ENCODE peak calls at places on chromosome 13, in five cellular contexts. L, H, I, G and S are unnamed samples.

GRCh38 chr13:86974995-86975328 is 696.2 kb upstream of the SLITRK5 start:
- DNase-seq in L (no peak), H (no peak), I (no peak), G (no peak), S (no peak)

GRCh38 chr13:21395953-21396352 is 63.1 kb downstream of the ZDHHC20 start:
- DNase-seq in L (no peak), H (no peak), I (no peak), G (no peak), S (no peak)

GRCh38 chr13:25143693-25144092 is 28.4 kb downstream of the AMER2 start:
- DNase-seq in L (no peak), H (no peak), I (no peak), G (no peak), S (no peak)

GRCh38 chr13:54611400-54611799 is 1582.8 kb downstream of the OLFM4 start:
- DNase-seq in L (no peak), H (no peak), I (no peak), G (no peak), S (no peak)

GRCh38 chr13:92717857-92718256 is 508.8 kb upstream of the GPC6 start:
- DNase-seq in L (no peak), H (no peak), I (no peak), G (no peak), S (no peak)

GRCh38 chr13:27371932-27372331 is 52.5 kb upstream of the GTF3A start:
- DNase-seq in L (no peak), H (no peak), I (no peak), G (no peak), S (no peak)

GRCh38 chr13:101090287-101090686 is 326.0 kb downstream of the NALCN start:
- DNase-seq in L (no peak), H (no peak), I (no peak), G (no peak), S (no peak)

GRCh38 chr13:43031881-43032280 is 8.5 kb downstream of the DNAJC15 start:
- DNase-seq in L (no peak), H (no peak), I (no peak), G (no peak), S (no peak)

GRCh38 chr13:104318121-104318520 is 1251.9 kb upstream of the SLC10A2 start:
- DNase-seq in L (no peak), H (no peak), I (peak; percentile 11), G (no peak), S (no peak)

GRCh38 chr13:108168929-108169328 is 46.4 kb downstream of the LIG4 start:
- DNase-seq in L (no peak), H (no peak), I (no peak), G (no peak), S (no peak)

GRCh38 chr13:78022164-78022877 is 103.7 kb upstream of the EDNRB start:
- DNase-seq in L (no peak), H (no peak), I (peak; percentile 94), G (peak; percentile 19), S (peak; percentile 14)

GRCh38 chr13:37134411-37135041 is 29.1 kb upstream of the CSNK1A1L start:
- DNase-seq in L (no peak), H (no peak), I (no peak), G (no peak), S (no peak)

GRCh38 chr13:107866666-107867623 is 348.4 kb downstream of the LIG4 start:
- DNase-seq in L (no peak), H (peak; percentile 27), I (no peak), G (no peak), S (no peak)

GRCh38 chr13:28479005-28479404 is 15.9 kb downstream of the FLT1 start:
- DNase-seq in L (no peak), H (no peak), I (no peak), G (no peak), S (no peak)

GRCh38 chr13:30124131-30124768 is 183.1 kb downstream of the KATNAL1 start:
- DNase-seq in L (no peak), H (no peak), I (no peak), G (no peak), S (no peak)

GRCh38 chr13:49878682-49879081 is 57.5 kb downstream of the SPRYD7 start:
- DNase-seq in L (no peak), H (no peak), I (no peak), G (no peak), S (no peak)

GRCh38 chr13:19927117-19927734 is 31.3 kb upstream of the ZMYM2 start:
- DNase-seq in L (no peak), H (no peak), I (peak; percentile 28), G (no peak), S (peak; percentile 40)

GRCh38 chr13:34201050-34201913 is 383.3 kb downstream of the RFC3 start:
- DNase-seq in L (no peak), H (no peak), I (no peak), G (no peak), S (no peak)

DNA sequence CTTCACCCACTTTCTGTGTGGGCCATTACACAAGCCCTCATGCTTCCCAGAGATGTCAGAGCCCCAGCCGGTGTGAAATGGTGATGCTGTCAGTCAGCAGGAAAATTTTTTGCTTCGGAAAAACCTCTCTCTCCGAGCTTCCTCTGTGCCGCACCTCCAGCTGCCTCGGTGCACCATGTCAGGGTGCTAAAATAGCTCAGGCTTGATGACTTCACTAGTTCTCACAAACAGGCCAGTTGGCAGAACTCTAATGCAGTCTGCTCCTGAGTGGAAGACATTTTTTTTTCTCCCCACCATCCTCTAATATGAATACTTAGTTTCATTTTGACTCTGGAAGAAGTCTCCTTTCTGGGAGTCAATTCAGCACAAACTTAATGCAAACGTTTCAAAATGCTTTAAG is 71.3 kb downstream of the KLF12 start:
- DNase-seq in L (no peak), H (peak; percentile 25), I (peak; percentile 83), G (peak; percentile 24), S (no peak)
- H3K4me3 ChIP-seq in L (peak overlapping the region; percentile 52), H (no peak overlapping the region), I (peak overlapping the region; percentile 53), G (no peak overlapping the region), S (no peak overlapping the region)

GRCh38 chr13:40928980-40929379 is 90.1 kb downstream of the ELF1 start:
- DNase-seq in L (no peak), H (no peak), I (no peak), G (no peak), S (no peak)
- H3K27ac ChIP-seq in L (no peak overlapping the region), H (no peak overlapping the region), I (no peak overlapping the region), G (no peak overlapping the region), S (no peak overlapping the region)

DNA sequence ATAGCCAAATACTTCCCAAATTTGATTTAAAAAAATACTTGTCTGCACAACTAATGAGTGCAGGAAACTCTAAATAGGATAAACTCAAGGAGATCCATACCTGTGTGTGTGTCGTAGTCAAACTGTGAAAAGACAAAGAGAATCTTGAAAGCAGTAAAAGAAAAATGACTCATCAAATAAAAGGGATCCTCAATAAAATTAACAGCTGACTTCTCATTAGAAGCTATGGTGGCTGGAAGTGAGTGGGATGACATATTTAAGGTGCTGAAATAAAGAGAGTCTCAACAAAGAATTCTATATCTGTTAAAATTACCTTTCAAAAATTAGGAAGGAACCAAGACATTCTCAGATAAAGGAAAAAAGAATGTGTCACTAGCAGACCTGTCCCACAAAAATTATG is 13.7 kb downstream of the RNASEH2B start:
- DNase-seq in L (no peak), H (no peak), I (no peak), G (no peak), S (no peak)
- H3K36me3 ChIP-seq in L (no peaks in the 10 kb centered on the region), H (no peaks in the 10 kb centered on the region), I (no peaks in the 10 kb centered on the region), G (no peaks in the 10 kb centered on the region), S (no peaks in the 10 kb centered on the region)

GRCh38 chr13:23570931-23571330 is 719 bp downstream of the TNFRSF19 start:
- DNase-seq in L (no peak), H (no peak), I (no peak), G (no peak), S (no peak)
- H3K4me3 ChIP-seq in L (peak overlapping the region; percentile 37), H (no peak overlapping the region), I (no peak overlapping the region), G (no peak overlapping the region), S (no peak overlapping the region)

GRCh38 chr13:112692104-112692503 is 2.3 kb downstream of the ATP11A start:
- DNase-seq in L (no peak), H (no peak), I (no peak), G (no peak), S (no peak)
- H3K27ac ChIP-seq in L (no peak overlapping the region), H (no peak overlapping the region), I (no peak overlapping the region), G (no peak overlapping the region), S (no peak overlapping the region)

GRCh38 chr13:44969858-44970484 is 19.3 kb downstream of the NUFIP1 start:
- DNase-seq in L (no peak), H (no peak), I (peak; percentile 9), G (no peak), S (peak; percentile 62)

GRCh38 chr13:44971656-44972595 is 17.3 kb downstream of the NUFIP1 start:
- DNase-seq in L (no peak), H (no peak), I (no peak), G (no peak), S (no peak)

GRCh38 chr13:44976196-44976595 is 13.1 kb downstream of the NUFIP1 start:
- DNase-seq in L (no peak), H (no peak), I (no peak), G (no peak), S (no peak)

GRCh38 chr13:44974056-44974798 is 15.0 kb downstream of the NUFIP1 start:
- DNase-seq in L (no peak), H (no peak), I (no peak), G (no peak), S (no peak)

DNA sequence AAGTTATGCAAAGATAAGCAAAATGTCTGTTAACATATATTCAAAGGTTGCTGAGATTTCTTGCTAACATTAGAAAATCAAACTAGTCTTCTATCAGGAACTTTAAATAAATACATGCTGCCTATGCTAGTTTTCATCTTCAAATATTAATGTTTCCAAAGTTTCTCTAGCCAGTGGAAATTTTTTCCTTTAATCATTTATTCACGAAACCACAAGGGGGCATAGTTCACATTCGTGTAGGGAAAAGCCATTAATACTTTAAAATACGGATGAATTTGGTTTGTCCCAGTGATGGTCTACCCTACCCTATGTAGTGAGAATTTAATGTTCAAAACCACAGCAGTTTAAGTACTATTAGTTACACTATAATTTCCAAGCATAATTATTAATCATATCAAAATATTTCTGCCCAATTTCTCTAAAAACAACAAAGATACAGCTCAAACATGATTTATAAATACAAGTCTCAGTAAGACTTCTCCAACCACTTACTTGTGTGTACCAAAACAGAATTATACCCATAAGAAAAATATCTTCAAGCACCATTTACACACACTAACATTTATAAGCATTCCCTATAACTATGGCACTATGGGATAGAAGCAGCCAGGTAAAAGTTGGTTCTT is 16.2 kb downstream of the NUFIP1 start:
- DNase-seq in L (no peak), H (no peak), I (no peak), G (no peak), S (peak; percentile 35)
- H3K36me3 ChIP-seq in L (no peaks in the 10 kb centered on the region), H (no peaks in the 10 kb centered on the region), I (no peaks in the 10 kb centered on the region), G (no peaks in the 10 kb centered on the region), S (no peaks in the 10 kb centered on the region)

DNA sequence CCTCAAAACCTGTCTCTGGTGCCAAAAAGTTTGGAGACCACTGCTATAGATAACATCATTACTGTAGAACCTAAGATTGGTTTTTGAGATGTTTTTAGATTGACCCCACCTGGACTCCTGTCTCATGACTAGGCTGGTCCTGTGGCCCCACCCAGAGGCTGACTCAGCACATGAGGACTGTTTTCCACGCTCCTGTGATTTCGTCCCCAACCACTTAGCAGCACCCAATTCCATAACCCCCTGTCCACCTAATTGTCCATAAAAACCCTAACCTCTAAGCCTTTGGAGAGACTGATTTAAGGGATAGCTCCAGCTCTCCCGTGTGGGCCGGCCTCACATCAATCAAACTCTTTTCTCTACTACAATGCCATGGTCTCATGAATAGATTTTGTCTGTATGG is 25.6 kb upstream of the GAS6 start:
- DNase-seq in L (no peak), H (no peak), I (peak; percentile 5), G (no peak), S (no peak)
- H3K4me3 ChIP-seq in L (no peak overlapping the region), H (no peak overlapping the region), I (no peak overlapping the region), G (no peak overlapping the region), S (no peak overlapping the region)

GRCh38 chr13:51731759-51732158 is 72.2 kb downstream of the DHRS12 start:
- DNase-seq in L (no peak), H (no peak), I (no peak), G (no peak), S (no peak)
- H3K27ac ChIP-seq in L (peak overlapping the region; percentile 90), H (peak overlapping the region; percentile 9), I (no peak overlapping the region), G (no peak overlapping the region), S (no peak overlapping the region)